ENCODE peak calls at places on chromosomes 1 and 21, in seven cellular contexts. M, Q, N, L, A, K and E are unnamed samples.

GRCh38 chr1:30188329-30188728 is 535.1 kb downstream of the MATN1 start:
- DNase-seq in K (no peak), M (no peak), A (no peak), L (no peak), N (no peak), Q (no peak), E (no peak)

GRCh38 chr1:53949023-53949611 is 3.0 kb downstream of the LRRC42 start:
- DNase-seq in N (peak), L (no peak), M (no peak), K (peak), A (no peak), Q (peak), E (peak)

GRCh38 chr1:224507771-224508523 is 73.3 kb upstream of the WDR26 start:
- DNase-seq in L (no peak), Q (no peak), K (no peak), M (no peak), N (no peak), A (no peak), E (no peak)

GRCh38 chr1:166924829-166925541 is 48.9 kb upstream of the TADA1 start:
- DNase-seq in M (no peak), K (no peak), Q (no peak), A (no peak), N (no peak), L (no peak), E (no peak)

GRCh38 chr1:34982820-34983376 is 2.2 kb downstream of the TMEM35B start:
- DNase-seq in M (no peak), Q (no peak), L (no peak), K (no peak), A (no peak), N (no peak), E (no peak)

GRCh38 chr21:14744368-14744767 is 198.3 kb upstream of the SAMSN1 start:
- DNase-seq in A (no peak), N (no peak), K (no peak), L (no peak), M (no peak), Q (no peak), E (no peak)

GRCh38 chr1:27513958-27514357 is 24.0 kb upstream of the WASF2 start:
- DNase-seq in L (no peak), N (no peak), Q (no peak), K (no peak), A (no peak), M (no peak), E (no peak)

GRCh38 chr1:208137144-208137682 is 107.0 kb downstream of the PLXNA2 start:
- DNase-seq in K (no peak), M (peak), L (no peak), A (no peak), N (peak), Q (no peak), E (no peak)

GRCh38 chr1:35692310-35692709 is 26.4 kb downstream of the C1orf216 start:
- DNase-seq in M (no peak), A (no peak), L (no peak), Q (no peak), K (no peak), N (no peak), E (no peak)

GRCh38 chr1:17024721-17025120 is 13.0 kb upstream of the ATP13A2 start:
- DNase-seq in L (no peak), N (no peak), M (no peak), K (no peak), Q (no peak), A (no peak), E (no peak)

GRCh38 chr1:187443939-187444338 is 615.2 kb downstream of the PLA2G4A start:
- DNase-seq in Q (no peak), N (no peak), A (no peak), L (no peak), M (no peak), K (no peak), E (no peak)

GRCh38 chr1:77281491-77282186 is at the start of gene AK5:
- DNase-seq in Q (peak), L (peak), M (no peak), N (peak), K (peak), A (no peak), E (peak)

GRCh38 chr1:207848234-207848633 is 62.7 kb downstream of the CD34 start:
- DNase-seq in M (no peak), L (peak), A (no peak), K (peak), N (peak), Q (peak), E (no peak)

GRCh38 chr1:108862017-108862610 is 5.2 kb upstream of the AKNAD1 start:
- DNase-seq in K (no peak), A (no peak), M (no peak), Q (no peak), L (no peak), N (no peak), E (no peak)

GRCh38 chr1:244414543-244414942 is 37.2 kb downstream of the ADSS2 start:
- DNase-seq in K (no peak), Q (no peak), M (peak), L (no peak), N (peak), A (no peak), E (no peak)
- TF ChIP-seq CTCF in K (no peak), Q (no peak), M (peak), L (no peak), N (peak), A (no peak), E (no peak)

GRCh38 chr1:6034750-6035096 is 11.0 kb upstream of the KCNAB2 start:
- DNase-seq in N (no peak), Q (no peak), A (no peak), K (no peak), L (no peak), M (no peak), E (no peak)
- TF ChIP-seq CTCF in N (no peak), Q (no peak), A (no peak), K (no peak), L (no peak), M (no peak), E (no peak)

GRCh38 chr21:28089599-28090421 is 902.9 kb downstream of the LTN1 start:
- DNase-seq in N (no peak), L (peak), A (no peak), Q (peak), M (no peak), K (no peak), E (no peak)
- TF ChIP-seq CTCF in N (no peak), L (no peak), A (no peak), Q (no peak), M (no peak), K (no peak), E (no peak)

GRCh38 chr21:42007541-42007940 is 2.6 kb downstream of the ZBTB21 start:
- DNase-seq in A (no peak), L (no peak), N (no peak), Q (no peak), K (no peak), M (no peak), E (no peak)
- TF ChIP-seq CTCF in A (no peak), L (no peak), N (no peak), Q (no peak), K (no peak), M (no peak), E (no peak)